ENCODE peak calls at places on chromosomes 6 and 20, in eight cellular contexts. H, O, F, Z, G, N, Q and B are unnamed samples.

GRCh38 chr6:164322533-164322932 is 908.0 kb downstream of the QKI start:
- DNase-seq in Z (no peak), O (peak; percentile 96), H (no peak), F (peak; percentile 78), Q (peak; percentile 81), G (peak; percentile 29), N (no peak), B (no peak)

GRCh38 chr6:39791311-39791710 is 865 bp upstream of the DAAM2 start:
- DNase-seq in G (peak; percentile 41), Z (no peak), H (no peak), N (no peak), O (no peak), F (peak; percentile 27), Q (no peak), B (no peak)

GRCh38 chr6:43173496-43174262 is 2.6 kb downstream of the SRF start:
- DNase-seq in N (no peak), Q (no peak), H (no peak), O (no peak), F (no peak), Z (no peak), G (peak; percentile 23), B (no peak)

GRCh38 chr6:3849681-3850450 is 693 bp downstream of the FAM50B start:
- DNase-seq in O (no peak), Q (no peak), G (no peak), F (no peak), Z (no peak), H (no peak), N (no peak), B (no peak)

GRCh38 chr6:105484238-105485161 is 81.6 kb upstream of the PREP start:
- DNase-seq in Z (no peak), F (peak; percentile 30), H (no peak), O (no peak), Q (no peak), N (peak; percentile 52), G (peak; percentile 13), B (peak; percentile 32)

GRCh38 chr6:159887761-159888160 is 3.0 kb upstream of the MAS1 start:
- DNase-seq in H (no peak), Q (no peak), Z (no peak), O (no peak), G (no peak), F (no peak), N (no peak), B (no peak)

GRCh38 chr20:3000852-3001523 is 42.4 kb upstream of the GNRH2 start:
- DNase-seq in O (peak; percentile 25), N (peak; percentile 66), F (peak; percentile 41), Z (no peak), G (peak; percentile 22), Q (peak; percentile 53), H (no peak), B (peak; percentile 49)

GRCh38 chr6:98716341-98716740 is 118.0 kb upstream of the POU3F2 start:
- DNase-seq in N (no peak), Q (no peak), F (no peak), G (peak; percentile 62), O (no peak), Z (no peak), H (no peak), B (no peak)

GRCh38 chr6:29520232-29520631 is 32.5 kb upstream of the MAS1L start:
- DNase-seq in Q (no peak), H (no peak), O (no peak), N (no peak), F (no peak), G (no peak), Z (no peak), B (no peak)

GRCh38 chr6:2029130-2029794 is 216.1 kb downstream of the GMDS start:
- DNase-seq in G (no peak), Q (no peak), Z (no peak), N (no peak), O (no peak), F (no peak), H (no peak), B (no peak)

GRCh38 chr6:45171380-45171779 is 156.8 kb upstream of the RUNX2 start:
- DNase-seq in O (no peak), N (no peak), F (no peak), Q (no peak), G (no peak), H (no peak), Z (no peak), B (no peak)

GRCh38 chr6:34005845-34006644 is 139.8 kb downstream of the GRM4 start:
- DNase-seq in H (no peak), Q (no peak), O (no peak), F (no peak), N (no peak), Z (no peak), G (no peak), B (no peak)

GRCh38 chr6:152685819-152686218 is 11.9 kb upstream of the MYCT1 start:
- DNase-seq in O (no peak), G (no peak), N (no peak), F (no peak), H (no peak), Z (no peak), Q (no peak), B (no peak)

GRCh38 chr6:56440551-56440981 is 193.2 kb upstream of the COL21A1 start:
- DNase-seq in Z (no peak), Q (no peak), N (no peak), O (no peak), H (no peak), F (no peak), G (no peak), B (peak; percentile 62)

GRCh38 chr6:88870728-88871330 is 92.6 kb downstream of the RNGTT start:
- DNase-seq in N (peak; percentile 55), F (peak; percentile 49), G (peak; percentile 38), Z (peak; percentile 27), Q (peak; percentile 63), O (no peak), H (peak; percentile 15), B (peak; percentile 38)

GRCh38 chr6:150495126-150495525 is 104.6 kb upstream of the PLEKHG1 start:
- DNase-seq in N (no peak), O (no peak), G (no peak), H (no peak), Z (no peak), Q (no peak), F (no peak), B (no peak)

GRCh38 chr6:130858054-130858453 is 30.8 kb downstream of the SMLR1 start:
- DNase-seq in H (no peak), Z (no peak), G (no peak), O (no peak), F (no peak), N (no peak), Q (no peak), B (no peak)

GRCh38 chr20:34095825-34096224 is 16.2 kb downstream of the EIF2S2 start:
- DNase-seq in G (no peak), O (no peak), Z (no peak), Q (no peak), H (no peak), N (no peak), F (no peak), B (no peak)

GRCh38 chr6:68238097-68238597 is 396.9 kb upstream of the ADGRB3 start:
- DNase-seq in Z (no peak), F (no peak), Q (peak; percentile 15), O (no peak), H (no peak), G (no peak), N (no peak), B (peak; percentile 77)

GRCh38 chr6:46042355-46042999 is 26.8 kb upstream of the CLIC5 start:
- DNase-seq in Q (peak; percentile 50), G (peak; percentile 65), F (peak; percentile 46), Z (no peak), O (no peak), H (no peak), N (peak; percentile 9), B (peak; percentile 8)

GRCh38 chr20:44651507-44652373 is at the start of gene ADA:
- DNase-seq in O (no peak), Q (peak; percentile 25), N (no peak), F (no peak), H (peak; percentile 47), G (peak; percentile 56), Z (peak; percentile 33), B (peak; percentile 23)